ENCODE peak calls at places on chromosomes 12 and 14, in nine cellular contexts. W is HCT116; B is stomach; E is CD8-positive, alpha-beta T cell; M is naive thymus-derived CD4-positive, alpha-beta T cell; C is sigmoid colon; Z is small intestine; N is SJCRH30; I is CD8-positive, alpha-beta memory T cell. J is an unnamed sample.
A peak's percentile ranks its signal among the peaks of the same experiment; 100 is the strongest.

GRCh38 chr14:35506927-35507326 is 27.0 kb upstream of the INSM2 start:
- DNase-seq in M (no peak), C (no peak), B (no peak), I (no peak), N (no peak), Z (no peak), W (no peak), E (no peak), J (no peak)

GRCh38 chr14:33634631-33635030 is 316.2 kb downstream of the EGLN3 start:
- DNase-seq in M (no peak), N (no peak), Z (no peak), E (no peak), I (no peak), W (no peak), C (no peak), B (no peak), J (no peak)

GRCh38 chr12:48956279-48957140 is 777 bp downstream of the ARF3 start:
- DNase-seq in I (peak; percentile 30), W (peak; percentile 93), C (peak; percentile 94), N (peak; percentile 95), M (no peak), Z (peak; percentile 78), E (peak; percentile 16), B (peak; percentile 59), J (peak; percentile 90)

GRCh38 chr12:111274820-111275219 is 94.1 kb downstream of the PHETA1 start:
- DNase-seq in C (no peak), N (no peak), M (no peak), W (peak; percentile 15), E (no peak), I (no peak), B (no peak), Z (no peak), J (no peak)

GRCh38 chr14:103418508-103418818 is 33.2 kb downstream of the MARK3 start:
- DNase-seq in Z (no peak), I (no peak), M (no peak), C (no peak), W (no peak), E (no peak), B (no peak), N (no peak), J (no peak)

GRCh38 chr12:117033382-117034045 is 65.7 kb downstream of the TESC start:
- DNase-seq in N (no peak), I (no peak), W (no peak), B (peak; percentile 58), E (no peak), Z (no peak), M (no peak), C (peak; percentile 64), J (no peak)

GRCh38 chr12:109728921-109729836 is 15.6 kb downstream of the FAM222A start:
- DNase-seq in W (no peak), N (no peak), C (peak; percentile 59), B (no peak), I (no peak), M (no peak), E (no peak), Z (no peak), J (no peak)

GRCh38 chr12:98587084-98587483 is 6.4 kb upstream of the SLC25A3 start:
- DNase-seq in B (no peak), W (no peak), M (no peak), E (no peak), I (no peak), Z (peak; percentile 38), N (no peak), C (no peak), J (no peak)

GRCh38 chr12:10101042-10101579 is 2.3 kb upstream of the CLEC1A start:
- DNase-seq in I (no peak), Z (no peak), E (no peak), M (no peak), B (no peak), C (peak; percentile 74), W (no peak), N (peak; percentile 3), J (no peak)

GRCh38 chr14:75150150-75150549 is 23.3 kb upstream of the NEK9 start:
- DNase-seq in W (no peak), B (no peak), E (no peak), M (no peak), I (no peak), C (no peak), Z (no peak), N (no peak), J (no peak)

GRCh38 chr14:22824711-22825359 is 4.9 kb upstream of the MRPL52 start:
- DNase-seq in I (no peak), B (no peak), E (no peak), Z (peak; percentile 88), N (peak; percentile 78), M (no peak), W (peak; percentile 53), C (peak; percentile 73), J (no peak)

GRCh38 chr14:65252471-65253255 is 150.3 kb upstream of the MAX start:
- DNase-seq in N (no peak), C (no peak), Z (no peak), E (no peak), M (no peak), W (no peak), B (no peak), I (no peak), J (no peak)

GRCh38 chr12:13036881-13037280 is 7.3 kb upstream of the FAM234B start:
- DNase-seq in B (no peak), E (no peak), N (no peak), Z (no peak), I (no peak), W (no peak), C (no peak), M (no peak), J (no peak)

GRCh38 chr12:106455100-106455499 is 97.6 kb downstream of the POLR3B start:
- DNase-seq in I (no peak), N (no peak), W (no peak), B (no peak), Z (no peak), M (no peak), C (no peak), E (no peak), J (no peak)

GRCh38 chr12:106461730-106462129 is 104.2 kb downstream of the POLR3B start:
- DNase-seq in Z (no peak), W (no peak), E (no peak), I (no peak), M (no peak), C (no peak), B (no peak), N (no peak), J (no peak)

GRCh38 chr12:106459534-106459933 is 102.0 kb downstream of the POLR3B start:
- DNase-seq in E (no peak), M (no peak), N (no peak), B (no peak), C (no peak), I (no peak), Z (no peak), W (no peak), J (no peak)

DNA sequence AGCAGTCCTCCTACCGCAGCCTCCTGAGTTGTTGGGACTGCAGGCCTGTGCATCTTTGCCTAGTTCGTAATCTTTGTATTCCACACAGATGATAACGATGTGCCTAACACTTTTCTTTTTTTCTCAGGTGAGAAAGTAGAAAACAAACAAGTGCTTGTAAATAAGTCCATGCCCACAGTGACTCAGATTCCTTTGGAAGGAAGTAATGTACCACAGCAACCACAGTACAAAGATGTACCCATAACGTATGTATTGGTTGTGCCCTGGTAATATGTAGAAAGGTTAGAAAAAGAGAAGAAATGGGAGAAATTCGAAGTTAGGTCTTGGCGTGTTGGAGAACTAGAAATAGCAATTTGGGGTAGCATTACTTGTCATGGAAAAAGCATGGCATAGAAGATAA is 101.6 kb downstream of the POLR3B start:
- DNase-seq in Z (no peak), B (no peak), E (no peak), C (no peak), N (no peak), M (no peak), W (no peak), I (no peak), J (no peak)
- H3K36me3 ChIP-seq in Z (peaks cover 10% of the 10 kb centered on the region), B (peaks cover 59% of the 10 kb centered on the region), E (peaks cover 7% of the 10 kb centered on the region), C (no peaks in the 10 kb centered on the region), N (peaks cover 9% of the 10 kb centered on the region), M (no peaks in the 10 kb centered on the region), W (no peaks in the 10 kb centered on the region), I (peaks cover 4% of the 10 kb centered on the region), J (no peaks in the 10 kb centered on the region)

DNA sequence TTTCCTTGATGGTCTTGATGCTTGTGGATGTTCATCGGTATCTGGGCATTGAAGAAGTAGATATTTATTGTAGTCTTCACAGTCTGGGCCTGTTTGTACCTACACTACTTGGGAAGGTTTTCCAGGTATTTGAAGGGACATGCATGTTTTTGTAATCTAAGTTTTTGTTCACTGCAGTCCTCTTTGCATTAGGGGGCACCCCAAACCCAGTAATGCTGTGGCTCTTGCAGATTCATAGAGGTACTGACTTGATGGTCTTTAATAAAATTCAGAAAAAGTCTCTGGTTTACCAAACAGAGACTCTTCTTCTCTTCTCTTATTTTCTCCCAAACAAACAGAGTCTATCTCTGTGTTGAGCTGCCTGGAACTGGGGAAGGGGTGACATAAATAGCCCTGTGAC is 150.9 kb upstream of the SLC16A7 start:
- DNase-seq in I (peak; percentile 27), M (no peak), N (no peak), C (no peak), W (no peak), B (no peak), E (no peak), Z (no peak), J (no peak)
- H3K4me3 ChIP-seq in I (no peak overlapping the region), M (no peak overlapping the region), N (no peak overlapping the region), C (no peak overlapping the region), W (no peak overlapping the region), B (no peak overlapping the region), E (no peak overlapping the region), Z (no peak overlapping the region), J (no peak overlapping the region)

GRCh38 chr12:132858727-132859266 is 28.6 kb downstream of the CHFR start:
- DNase-seq in C (no peak), M (no peak), B (peak; percentile 58), I (no peak), E (no peak), Z (no peak), W (no peak), N (no peak), J (no peak)

GRCh38 chr12:132866251-132866828 is 21.1 kb downstream of the CHFR start:
- DNase-seq in M (no peak), C (no peak), Z (no peak), W (no peak), E (no peak), I (no peak), N (no peak), B (no peak), J (no peak)

GRCh38 chr12:132856581-132856980 is 27.9 kb upstream of the GOLGA3 start:
- DNase-seq in I (no peak), Z (no peak), C (no peak), M (no peak), B (no peak), E (no peak), W (no peak), N (no peak), J (no peak)

GRCh38 chr12:132861558-132861957 is 25.8 kb downstream of the CHFR start:
- DNase-seq in I (no peak), B (no peak), N (no peak), E (no peak), C (no peak), M (no peak), W (no peak), Z (no peak), J (no peak)
- H3K36me3 ChIP-seq in I (peaks cover 31% of the 10 kb centered on the region), B (peaks cover 93% of the 10 kb centered on the region), N (peaks cover 18% of the 10 kb centered on the region), E (peaks cover 18% of the 10 kb centered on the region), C (peaks cover 23% of the 10 kb centered on the region), M (peaks cover 9% of the 10 kb centered on the region), W (no peaks in the 10 kb centered on the region), Z (peaks cover 22% of the 10 kb centered on the region), J (peaks cover 12% of the 10 kb centered on the region)

DNA sequence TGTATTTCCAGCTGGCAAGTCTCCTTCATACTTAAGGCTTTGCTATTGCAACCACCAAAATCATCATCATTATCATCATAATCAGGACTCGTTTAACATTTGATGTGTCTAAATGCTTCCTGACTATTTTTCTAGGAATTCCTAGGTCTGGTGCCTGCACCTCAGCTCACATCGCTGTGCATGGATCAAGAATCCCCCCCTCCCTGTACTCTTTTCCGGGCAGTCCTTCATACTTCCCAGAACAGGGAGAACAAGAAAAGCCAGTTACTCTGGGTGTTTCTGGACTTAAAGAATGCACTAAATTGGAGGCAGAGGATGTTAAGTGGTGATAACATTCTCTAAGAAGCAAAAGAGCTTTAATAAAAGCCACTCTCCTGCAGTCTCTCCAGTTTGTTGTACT is 9.4 kb downstream of the ERP27 start:
- DNase-seq in B (no peak), Z (no peak), N (no peak), C (no peak), M (no peak), W (peak; percentile 28), E (no peak), I (no peak), J (peak; percentile 41)
- H3K4me3 ChIP-seq in B (peak overlapping the region; percentile 11), Z (no peak overlapping the region), N (no peak overlapping the region), C (no peak overlapping the region), M (no peak overlapping the region), W (no peak overlapping the region), E (no peak overlapping the region), I (no peak overlapping the region), J (no peak overlapping the region)